ENCODE peak calls at places on chromosomes 6 and 20, in four cellular contexts. G is bronchial epithelial cell, N is cardiac muscle cell, O is tibial nerve. H is an unnamed sample.

GRCh38 chr6:134176283-134176975 is 124.0 kb upstream of the SLC2A12 start:
- DNase-seq in O (no peak), N (peak), G (no peak), H (peak)

GRCh38 chr6:127515234-127515793 is 3.8 kb downstream of the MTCL3 start:
- DNase-seq in N (peak), G (no peak), O (no peak), H (peak)

GRCh38 chr6:161954077-161954476 is 680.2 kb upstream of the AGPAT4 start:
- DNase-seq in O (no peak), N (no peak), G (no peak), H (no peak)

GRCh38 chr20:4904127-4904860 is 97.0 kb downstream of the SLC23A2 start:
- DNase-seq in O (no peak), G (peak), N (no peak), H (no peak)

GRCh38 chr6:31381666-31382065 is 21.7 kb upstream of the MICA start:
- DNase-seq in O (no peak), G (no peak), N (no peak), H (no peak)

GRCh38 chr6:143328885-143329284 is 121.6 kb downstream of the ADAT2 start:
- DNase-seq in O (no peak), G (peak), N (no peak), H (no peak)

GRCh38 chr6:35808688-35809087 is 3.5 kb downstream of the LHFPL5 start:
- DNase-seq in N (no peak), G (no peak), O (no peak), H (no peak)

GRCh38 chr6:156175971-156176421 is 601.2 kb upstream of the ARID1B start:
- DNase-seq in O (no peak), N (peak), G (no peak), H (no peak)

GRCh38 chr6:28281288-28282064 is at the start of gene PGBD1:
- DNase-seq in O (no peak), N (peak), G (peak), H (peak)

GRCh38 chr6:81761197-81761596 is 8.7 kb upstream of the TENT5A start:
- DNase-seq in O (no peak), G (peak), N (no peak), H (no peak)

GRCh38 chr6:12543953-12544352 is 172.6 kb upstream of the PHACTR1 start:
- DNase-seq in O (no peak), N (no peak), G (no peak), H (no peak)

GRCh38 chr6:22240025-22240424 is 56.8 kb downstream of the PRL start:
- DNase-seq in N (no peak), G (no peak), O (no peak), H (no peak)

GRCh38 chr6:132814716-132815570 is 574 bp downstream of the RPS12 start:
- DNase-seq in G (no peak), N (no peak), O (no peak), H (no peak)

GRCh38 chr6:162119349-162119748 is 608.2 kb downstream of the PRKN start:
- DNase-seq in O (no peak), N (no peak), G (no peak), H (no peak)

GRCh38 chr20:59673998-59674445 is 69.7 kb downstream of the PHACTR3 start:
- DNase-seq in N (no peak), G (no peak), O (no peak), H (no peak)

GRCh38 chr6:42042108-42042507 is 8.2 kb upstream of the TAF8 start:
- DNase-seq in O (no peak), G (no peak), N (no peak), H (no peak)

GRCh38 chr20:21499641-21500040 is 14.2 kb downstream of the NKX2-2 start:
- DNase-seq in N (no peak), G (no peak), O (no peak), H (no peak)

GRCh38 chr6:34238507-34239239 is 2.0 kb downstream of the HMGA1 start:
- DNase-seq in G (no peak), N (no peak), O (no peak), H (no peak)

GRCh38 chr6:116536216-116536621 is 9.3 kb downstream of the TRAPPC3L start:
- DNase-seq in G (peak), N (peak), O (no peak), H (peak)

GRCh38 chr6:167244064-167244949 is 46.8 kb upstream of the UNC93A start:
- DNase-seq in N (no peak), O (no peak), G (no peak), H (no peak)

GRCh38 chr6:158060447-158061360 is 79.0 kb downstream of the SYNJ2 start:
- DNase-seq in N (no peak), O (peak), G (peak), H (no peak)

GRCh38 chr6:98525860-98526259 is 308.5 kb upstream of the POU3F2 start:
- DNase-seq in N (no peak), O (no peak), G (no peak), H (no peak)

GRCh38 chr20:47801079-47801478 is 15.8 kb upstream of the SULF2 start:
- DNase-seq in O (no peak), G (no peak), N (no peak), H (no peak)

GRCh38 chr6:125738276-125738675 is 11.2 kb upstream of the HEY2 start:
- DNase-seq in O (no peak), N (no peak), G (no peak), H (no peak)

GRCh38 chr20:19449051-19449450 is 236.6 kb downstream of the SLC24A3 start:
- DNase-seq in O (no peak), G (no peak), N (no peak), H (no peak)

GRCh38 chr6:122878809-122879208 is 89.8 kb downstream of the SMPDL3A start:
- DNase-seq in O (no peak), G (no peak), N (no peak), H (no peak)

GRCh38 chr6:32108094-32108627 is 977 bp downstream of the TNXB start:
- DNase-seq in N (no peak), G (no peak), O (peak), H (no peak)

GRCh38 chr6:152232494-152233151 is 404.5 kb downstream of the SYNE1 start:
- DNase-seq in G (no peak), N (no peak), O (no peak), H (no peak)

GRCh38 chr6:219641-220198 is 72.6 kb upstream of the DUSP22 start:
- DNase-seq in O (peak), G (peak), N (no peak), H (peak)

GRCh38 chr20:32823078-32823477 is 3.3 kb downstream of the MAPRE1 start:
- DNase-seq in N (peak), G (peak), O (no peak), H (no peak)

GRCh38 chr6:144659202-144659731 is 374.1 kb downstream of the UTRN start:
- DNase-seq in O (no peak), N (peak), G (no peak), H (peak)

GRCh38 chr6:53734473-53735299 is 60.1 kb upstream of the LRRC1 start:
- DNase-seq in O (no peak), N (peak), G (peak), H (peak)

GRCh38 chr6:115570326-115570725 is 490.4 kb downstream of the FRK start:
- DNase-seq in O (no peak), G (no peak), N (no peak), H (no peak)

GRCh38 chr20:45823949-45824835 is 2.9 kb downstream of the TNNC2 start:
- DNase-seq in G (peak), N (peak), O (no peak), H (no peak)

DNA sequence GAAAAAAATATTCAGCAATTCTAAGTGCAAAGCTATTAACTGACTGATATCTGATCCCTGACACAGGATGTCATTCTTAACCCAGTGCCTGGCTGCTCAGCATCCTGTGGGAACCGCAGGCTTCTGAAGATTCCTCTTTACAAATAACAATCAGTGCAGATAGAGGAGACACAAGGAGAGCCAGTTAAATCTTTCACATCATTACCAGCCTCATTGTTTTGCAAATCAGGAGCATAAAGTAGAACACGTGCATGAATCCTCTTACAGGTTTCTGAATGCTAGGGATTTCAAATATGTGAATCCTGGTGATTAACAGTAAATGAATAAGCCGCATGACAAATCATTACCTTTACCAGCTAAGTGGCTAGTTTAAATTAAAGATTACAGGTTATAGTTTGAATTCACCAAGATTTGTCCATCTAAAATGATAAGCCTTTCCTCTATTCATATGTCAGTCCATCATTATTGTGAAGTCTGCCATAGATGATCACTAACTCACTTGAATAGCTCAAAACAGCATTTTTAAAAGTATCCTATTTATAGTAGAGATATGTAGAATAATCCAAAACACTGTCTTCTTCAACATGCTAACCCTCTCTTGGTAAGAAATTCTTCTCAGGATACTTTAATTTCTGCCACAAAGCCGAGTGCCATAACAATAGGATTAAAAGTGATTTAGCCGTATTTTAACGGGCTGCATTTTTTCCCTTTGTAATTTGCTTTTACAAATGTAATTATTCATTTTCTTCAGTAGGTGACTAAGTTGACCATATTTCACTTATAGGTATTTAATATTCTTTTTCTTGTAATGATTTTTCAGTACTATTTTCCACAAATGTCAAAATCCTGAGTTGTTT is 367.3 kb upstream of the EPHA7 start:
- DNase-seq in O (no peak), G (no peak), N (no peak), H (no peak)
- TF ChIP-seq CTCF in O (no peak), G (no peak), N (no peak), H (no peak)

GRCh38 chr6:118725944-118726343 is 74.6 kb upstream of the CEP85L start:
- DNase-seq in O (no peak), G (peak), N (no peak), H (no peak)
- TF ChIP-seq CTCF in O (no peak), G (no peak), N (no peak), H (no peak)

GRCh38 chr6:29424168-29424567 is 9.4 kb downstream of the OR12D1 start:
- DNase-seq in N (no peak), G (no peak), O (no peak), H (no peak)

GRCh38 chr6:29424575-29424974 is 9.8 kb downstream of the OR12D1 start:
- DNase-seq in G (peak), N (no peak), O (no peak), H (no peak)

GRCh38 chr6:29425075-29425474 is 10.3 kb downstream of the OR12D1 start:
- DNase-seq in O (no peak), G (no peak), N (no peak), H (no peak)

DNA sequence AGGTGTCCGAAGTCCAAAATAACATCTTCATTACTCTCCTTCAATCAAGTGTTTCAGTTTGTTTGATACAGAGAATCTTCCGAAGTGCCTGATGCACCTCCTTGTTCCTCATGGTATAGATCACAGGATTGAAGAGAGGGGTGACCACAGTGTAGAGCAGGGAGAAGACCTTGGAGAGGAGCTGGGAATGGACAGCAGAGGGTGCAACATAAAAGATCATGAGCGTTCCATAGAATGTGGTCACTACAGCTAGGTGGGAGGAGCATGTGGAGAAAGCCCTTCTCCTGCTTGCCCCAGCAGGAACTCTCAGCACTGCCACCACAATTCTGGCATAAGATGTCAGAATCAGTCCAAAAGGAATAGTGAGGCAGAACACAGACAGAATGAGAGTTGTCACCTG is 11.9 kb downstream of the OR12D1 start:
- DNase-seq in G (no peak), N (no peak), O (no peak), H (no peak)
- TF ChIP-seq CTCF in G (no peak), N (no peak), O (no peak), H (no peak)

GRCh38 chr6:135439549-135439948 is 58.0 kb downstream of the AHI1 start:
- DNase-seq in N (no peak), O (no peak), G (no peak), H (no peak)

GRCh38 chr6:135440087-135440792 is 57.3 kb downstream of the AHI1 start:
- DNase-seq in N (no peak), O (no peak), G (no peak), H (no peak)

GRCh38 chr6:135434095-135434494 is 63.4 kb downstream of the AHI1 start:
- DNase-seq in G (no peak), O (no peak), N (no peak), H (no peak)

GRCh38 chr6:135438907-135439535 is 58.5 kb downstream of the AHI1 start:
- DNase-seq in N (peak), O (no peak), G (peak), H (no peak)
- TF ChIP-seq CTCF in N (peak), O (peak), G (peak), H (peak)

GRCh38 chr6:30151580-30151979 is 9.4 kb downstream of the TRIM10 start:
- DNase-seq in O (no peak), G (no peak), N (no peak), H (no peak)

GRCh38 chr6:30150671-30151395 is 10.2 kb downstream of the TRIM10 start:
- DNase-seq in O (no peak), N (no peak), G (no peak), H (no peak)

GRCh38 chr6:30150151-30150550 is 10.9 kb downstream of the TRIM10 start:
- DNase-seq in N (no peak), G (no peak), O (no peak), H (no peak)

GRCh38 chr6:30147096-30147495 is 11.2 kb downstream of the TRIM40 start:
- DNase-seq in G (no peak), N (no peak), O (no peak), H (no peak)

GRCh38 chr6:30149234-30149633 is 11.8 kb downstream of the TRIM10 start:
- DNase-seq in O (no peak), N (no peak), G (no peak), H (no peak)
- TF ChIP-seq CTCF in O (no peak), N (peak), G (no peak), H (no peak)

DNA sequence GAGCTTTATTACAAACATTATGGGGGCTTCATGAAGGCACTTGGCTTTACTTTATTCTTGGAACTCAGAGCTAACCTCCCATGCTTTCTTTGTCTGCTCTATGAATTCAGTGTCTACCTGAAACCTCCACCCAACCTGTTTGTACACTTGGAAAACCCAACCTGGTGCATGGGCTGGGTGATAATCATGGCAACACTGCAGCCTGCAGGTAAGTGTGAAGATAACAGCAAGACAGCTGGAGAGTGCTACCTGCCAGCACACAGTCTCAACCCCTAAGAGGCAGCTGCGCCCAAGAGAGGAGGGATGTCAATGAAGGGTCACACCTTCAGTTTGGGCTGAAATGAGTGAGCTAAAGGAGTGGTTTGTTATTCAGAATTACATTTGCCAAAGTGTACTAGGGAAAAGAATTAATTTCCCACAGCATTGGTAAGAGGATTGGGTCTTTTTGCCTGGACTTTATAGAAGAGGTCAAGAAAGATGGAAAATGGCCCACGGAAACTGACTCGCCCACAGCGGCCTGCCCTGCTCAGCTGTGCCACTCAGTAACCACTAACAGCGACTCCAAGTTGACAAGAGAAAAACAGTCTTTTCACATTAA is 24.4 kb downstream of the FOXQ1 start:
- DNase-seq in N (no peak), O (no peak), G (peak), H (no peak)
- TF ChIP-seq CTCF in N (peak), O (no peak), G (peak), H (no peak)

DNA sequence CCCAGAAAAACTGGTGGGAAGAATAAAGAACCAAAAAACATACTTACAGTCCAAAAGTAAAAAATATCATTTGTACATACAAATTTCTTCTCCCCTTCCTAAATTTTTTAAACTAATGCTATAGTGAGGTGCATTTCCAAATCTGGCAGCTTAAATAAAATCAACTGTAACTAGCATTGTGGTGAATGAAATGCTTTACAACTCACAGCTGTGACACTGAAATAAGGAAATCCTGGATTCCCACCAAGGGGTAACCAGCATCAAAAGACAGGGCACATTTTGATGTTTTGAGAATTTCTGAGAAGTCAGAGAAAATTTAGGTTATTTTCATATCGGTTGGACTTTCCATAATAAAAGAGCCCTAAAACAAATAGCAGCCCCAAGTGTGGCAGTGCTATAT is 27.3 kb downstream of the BACH2 start:
- DNase-seq in N (no peak), G (no peak), O (no peak), H (no peak)
- TF ChIP-seq CTCF in N (no peak), G (no peak), O (no peak), H (no peak)